ENCODE peak calls at places on chromosome 19, in nine cellular contexts. L is naive B cell; E is ACHN; U is T-helper 1 cell; J is NCI-H524; N is GM06990; Q is activated CD4-positive, alpha-beta T cell treated with anti-CD3 and anti-CD28 coated beads for 48 hours; D is GM19239; R is stimulated activated CD8-positive, alpha-beta memory T cell treated with anti-CD3 and anti-CD28 coated beads, Interleukin-7, amount 100 ng/mL, for 1 hour. W is an unnamed sample.

GRCh38 chr19:41987141-41987860 is 6.7 kb downstream of the ATP1A3 start:
- DNase-seq in L (no peak), E (no peak), U (no peak), J (no peak), N (no peak), Q (no peak), D (no peak), R (no peak), W (no peak)

GRCh38 chr19:52190679-52191293 is 934 bp downstream of the PPP2R1A start:
- DNase-seq in L (no peak), E (peak), U (no peak), J (no peak), N (peak), Q (peak), D (no peak), R (no peak), W (no peak)

GRCh38 chr19:1672038-1672768 is 19.8 kb upstream of the TCF3 start:
- DNase-seq in L (peak), E (peak), U (no peak), J (no peak), N (peak), Q (peak), D (peak), R (no peak), W (no peak)

GRCh38 chr19:19405919-19406877 is 723 bp downstream of the GATAD2A start:
- DNase-seq in L (peak), E (peak), U (peak), J (peak), N (peak), Q (peak), D (no peak), R (no peak), W (peak)

GRCh38 chr19:13846533-13847032 is 30.4 kb upstream of the NANOS3 start:
- DNase-seq in L (peak), E (peak), U (peak), J (no peak), N (peak), Q (peak), D (peak), R (peak), W (no peak)

GRCh38 chr19:11166281-11167142 is 10.9 kb upstream of the SPC24 start:
- DNase-seq in L (no peak), E (no peak), U (no peak), J (no peak), N (no peak), Q (no peak), D (no peak), R (no peak), W (no peak)

GRCh38 chr19:17616961-17617806 is 61.7 kb downstream of the COLGALT1 start:
- DNase-seq in L (no peak), E (no peak), U (no peak), J (no peak), N (no peak), Q (peak), D (no peak), R (no peak), W (no peak)

GRCh38 chr19:33473644-33474305 is 47.8 kb downstream of the PEPD start:
- DNase-seq in L (no peak), E (no peak), U (no peak), J (no peak), N (no peak), Q (no peak), D (no peak), R (no peak), W (no peak)

GRCh38 chr19:29524201-29524911 is 1.4 kb upstream of the VSTM2B start:
- DNase-seq in L (no peak), E (no peak), U (no peak), J (no peak), N (no peak), Q (no peak), D (no peak), R (no peak), W (no peak)

GRCh38 chr19:6413291-6413690 is 11.3 kb downstream of the KHSRP start:
- DNase-seq in L (no peak), E (no peak), U (no peak), J (no peak), N (no peak), Q (no peak), D (no peak), R (no peak), W (no peak)

GRCh38 chr19:43743059-43743458 is 11.7 kb downstream of the SMG9 start:
- DNase-seq in L (no peak), E (peak), U (no peak), J (no peak), N (no peak), Q (no peak), D (no peak), R (no peak), W (no peak)

GRCh38 chr19:17706750-17707181 is 12.5 kb upstream of the MAP1S start:
- DNase-seq in L (no peak), E (no peak), U (no peak), J (peak), N (no peak), Q (peak), D (no peak), R (no peak), W (no peak)

GRCh38 chr19:273393-273792 is 17.8 kb downstream of the PLPP2 start:
- DNase-seq in L (no peak), E (no peak), U (no peak), J (no peak), N (no peak), Q (no peak), D (no peak), R (no peak), W (no peak)

GRCh38 chr19:46746281-46746965 is at the start of gene STRN4:
- DNase-seq in L (peak), E (peak), U (peak), J (no peak), N (peak), Q (peak), D (peak), R (peak), W (peak)

GRCh38 chr19:33311326-33311682 is 9.0 kb upstream of the CEBPA start:
- DNase-seq in L (no peak), E (no peak), U (no peak), J (no peak), N (no peak), Q (peak), D (no peak), R (no peak), W (no peak)

GRCh38 chr19:29667941-29668340 is 2.7 kb downstream of the PLEKHF1 start:
- DNase-seq in L (no peak), E (no peak), U (peak), J (no peak), N (no peak), Q (peak), D (no peak), R (no peak), W (no peak)

GRCh38 chr19:56156768-56157167 is 15.7 kb downstream of the ZNF444 start:
- DNase-seq in L (no peak), E (no peak), U (no peak), J (no peak), N (no peak), Q (no peak), D (no peak), R (no peak), W (no peak)

GRCh38 chr19:30375651-30376050 is 3.5 kb downstream of the ZNF536 start:
- DNase-seq in L (no peak), E (no peak), U (no peak), J (no peak), N (no peak), Q (no peak), D (no peak), R (no peak), W (no peak)

GRCh38 chr19:3782903-3783302 is 3.3 kb downstream of the MATK start:
- DNase-seq in L (no peak), E (no peak), U (no peak), J (no peak), N (no peak), Q (no peak), D (no peak), R (no peak), W (no peak)

GRCh38 chr19:5679289-5680082 is 830 bp downstream of the MICOS13 start:
- DNase-seq in L (no peak), E (no peak), U (no peak), J (no peak), N (no peak), Q (no peak), D (no peak), R (no peak), W (no peak)

GRCh38 chr19:38850976-38851621 is 1.3 kb upstream of the HNRNPL start:
- DNase-seq in L (peak), E (no peak), U (no peak), J (no peak), N (peak), Q (peak), D (no peak), R (no peak), W (no peak)

GRCh38 chr19:868458-869244 is 9.2 kb downstream of the CFD start:
- DNase-seq in L (no peak), E (no peak), U (no peak), J (no peak), N (no peak), Q (no peak), D (no peak), R (no peak), W (no peak)

GRCh38 chr19:39308531-39309304 is 11.9 kb downstream of the LRFN1 start:
- DNase-seq in L (no peak), E (no peak), U (no peak), J (no peak), N (no peak), Q (peak), D (no peak), R (no peak), W (no peak)

GRCh38 chr19:2360876-2361232 is 789 bp downstream of the TMPRSS9 start:
- DNase-seq in L (no peak), E (no peak), U (no peak), J (no peak), N (no peak), Q (no peak), D (no peak), R (no peak), W (no peak)

GRCh38 chr19:5096536-5096935 is 127.6 kb downstream of the KDM4B start:
- DNase-seq in L (no peak), E (no peak), U (no peak), J (no peak), N (no peak), Q (no peak), D (no peak), R (no peak), W (no peak)

GRCh38 chr19:7762719-7763293 is at the start of gene CLEC4M:
- DNase-seq in L (no peak), E (no peak), U (no peak), J (no peak), N (no peak), Q (no peak), D (no peak), R (no peak), W (no peak)

GRCh38 chr19:49492573-49493411 is 3.4 kb upstream of the RPS11 start:
- DNase-seq in L (no peak), E (no peak), U (no peak), J (no peak), N (no peak), Q (peak), D (no peak), R (no peak), W (no peak)

GRCh38 chr19:41367848-41368301 is 3.9 kb upstream of the B9D2 start:
- DNase-seq in L (no peak), E (peak), U (no peak), J (no peak), N (no peak), Q (no peak), D (no peak), R (no peak), W (no peak)

GRCh38 chr19:7260161-7260560 is 34.1 kb downstream of the INSR start:
- DNase-seq in L (no peak), E (no peak), U (no peak), J (no peak), N (no peak), Q (no peak), D (no peak), R (no peak), W (no peak)

GRCh38 chr19:38737297-38737865 is 6.9 kb downstream of the CAPN12 start:
- DNase-seq in L (peak), E (no peak), U (no peak), J (no peak), N (no peak), Q (no peak), D (no peak), R (no peak), W (no peak)

GRCh38 chr19:31014668-31015067 is 334.6 kb downstream of the TSHZ3 start:
- DNase-seq in L (no peak), E (no peak), U (no peak), J (no peak), N (no peak), Q (no peak), D (no peak), R (no peak), W (no peak)

GRCh38 chr19:39677931-39678889 is 22.5 kb downstream of the LGALS16 start:
- DNase-seq in L (no peak), E (peak), U (no peak), J (no peak), N (no peak), Q (no peak), D (no peak), R (no peak), W (no peak)

GRCh38 chr19:48806518-48806817 is 4.4 kb downstream of the BCAT2 start:
- DNase-seq in L (peak), E (no peak), U (no peak), J (no peak), N (no peak), Q (peak), D (peak), R (no peak), W (no peak)

W was measured in NCI-H1694 treated with DMSO at 0.1 percent for 48 hours.